ENCODE peak calls at places on chromosome 13, in eight cellular contexts. One of them, this sample, is unnamed.

GRCh38 chr13:46149272-46150133 is 32.5 kb downstream of the LCP1 start:
- DNase-seq in K562: no peak
- DNase-seq in keratinocyte: no peak
- DNase-seq in right atrium auricular region: no peak
- DNase-seq in HCT116: no peak
- DNase-seq in CD8-positive, alpha-beta T cell: no peak
- DNase-seq in heart left ventricle: no peak
- DNase-seq in OCI-LY7: no peak
- DNase-seq in this sample: no peak

GRCh38 chr13:76331948-76332712 is 554.1 kb downstream of the KCTD12 start:
- DNase-seq in right atrium auricular region: no peak
- DNase-seq in keratinocyte: no peak
- DNase-seq in heart left ventricle: no peak
- DNase-seq in HCT116: no peak
- DNase-seq in OCI-LY7: peak; percentile 52
- DNase-seq in K562: no peak
- DNase-seq in CD8-positive, alpha-beta T cell: no peak
- DNase-seq in this sample: no peak

GRCh38 chr13:99766641-99767045 is 204.9 kb downstream of the ZIC5 start:
- DNase-seq in keratinocyte: no peak
- DNase-seq in right atrium auricular region: no peak
- DNase-seq in OCI-LY7: no peak
- DNase-seq in CD8-positive, alpha-beta T cell: no peak
- DNase-seq in HCT116: no peak
- DNase-seq in K562: no peak
- DNase-seq in heart left ventricle: no peak
- DNase-seq in this sample: peak; percentile 11

GRCh38 chr13:25232937-25233515 is 54.3 kb downstream of the MTMR6 start:
- DNase-seq in OCI-LY7: peak; percentile 60
- DNase-seq in heart left ventricle: no peak
- DNase-seq in K562: peak; percentile 34
- DNase-seq in HCT116: peak; percentile 19
- DNase-seq in CD8-positive, alpha-beta T cell: no peak
- DNase-seq in right atrium auricular region: no peak
- DNase-seq in keratinocyte: no peak
- DNase-seq in this sample: no peak

GRCh38 chr13:26509491-26509890 is 48.0 kb upstream of the WASF3 start:
- DNase-seq in heart left ventricle: no peak
- DNase-seq in keratinocyte: no peak
- DNase-seq in OCI-LY7: no peak
- DNase-seq in CD8-positive, alpha-beta T cell: no peak
- DNase-seq in right atrium auricular region: no peak
- DNase-seq in HCT116: no peak
- DNase-seq in K562: no peak
- DNase-seq in this sample: no peak

GRCh38 chr13:110306960-110307696 is at the start of the genes COL4A1 and COL4A2:
- DNase-seq in CD8-positive, alpha-beta T cell: no peak
- DNase-seq in OCI-LY7: no peak
- DNase-seq in K562: no peak
- DNase-seq in HCT116: no peak
- DNase-seq in heart left ventricle: peak; percentile 87
- DNase-seq in right atrium auricular region: peak; percentile 76
- DNase-seq in keratinocyte: no peak
- DNase-seq in this sample: no peak

GRCh38 chr13:91546865-91547264 is 148.4 kb downstream of the GPC5 start:
- DNase-seq in heart left ventricle: no peak
- DNase-seq in K562: no peak
- DNase-seq in keratinocyte: no peak
- DNase-seq in OCI-LY7: no peak
- DNase-seq in CD8-positive, alpha-beta T cell: no peak
- DNase-seq in right atrium auricular region: no peak
- DNase-seq in HCT116: no peak
- DNase-seq in this sample: no peak

GRCh38 chr13:42474954-42475353 is 99.0 kb upstream of the TNFSF11 start:
- DNase-seq in HCT116: no peak
- DNase-seq in K562: no peak
- DNase-seq in right atrium auricular region: no peak
- DNase-seq in keratinocyte: no peak
- DNase-seq in OCI-LY7: no peak
- DNase-seq in CD8-positive, alpha-beta T cell: no peak
- DNase-seq in heart left ventricle: no peak
- DNase-seq in this sample: no peak

GRCh38 chr13:78147905-78148304 is 229.3 kb upstream of the EDNRB start:
- DNase-seq in heart left ventricle: no peak
- DNase-seq in keratinocyte: no peak
- DNase-seq in CD8-positive, alpha-beta T cell: no peak
- DNase-seq in HCT116: no peak
- DNase-seq in OCI-LY7: no peak
- DNase-seq in right atrium auricular region: no peak
- DNase-seq in K562: no peak
- DNase-seq in this sample: no peak

GRCh38 chr13:51823351-51823750 is 19.4 kb upstream of the DHRS12 start:
- DNase-seq in OCI-LY7: no peak
- DNase-seq in right atrium auricular region: no peak
- DNase-seq in K562: no peak
- DNase-seq in heart left ventricle: no peak
- DNase-seq in keratinocyte: no peak
- DNase-seq in HCT116: no peak
- DNase-seq in CD8-positive, alpha-beta T cell: no peak
- DNase-seq in this sample: no peak

GRCh38 chr13:97043302-97043701 is 49.0 kb upstream of the OXGR1 start:
- DNase-seq in right atrium auricular region: no peak
- DNase-seq in K562: no peak
- DNase-seq in HCT116: no peak
- DNase-seq in heart left ventricle: no peak
- DNase-seq in keratinocyte: no peak
- DNase-seq in OCI-LY7: no peak
- DNase-seq in CD8-positive, alpha-beta T cell: no peak
- DNase-seq in this sample: no peak

GRCh38 chr13:76976488-76976887 is 15.4 kb upstream of the CLN5 start:
- DNase-seq in OCI-LY7: no peak
- DNase-seq in CD8-positive, alpha-beta T cell: no peak
- DNase-seq in right atrium auricular region: no peak
- DNase-seq in keratinocyte: no peak
- DNase-seq in K562: no peak
- DNase-seq in HCT116: no peak
- DNase-seq in heart left ventricle: no peak
- DNase-seq in this sample: no peak

GRCh38 chr13:28820099-28821051 is at the start of gene MTUS2:
- DNase-seq in HCT116: no peak
- DNase-seq in right atrium auricular region: no peak
- DNase-seq in CD8-positive, alpha-beta T cell: no peak
- DNase-seq in K562: peak; percentile 31
- DNase-seq in OCI-LY7: no peak
- DNase-seq in keratinocyte: no peak
- DNase-seq in heart left ventricle: no peak
- DNase-seq in this sample: peak; percentile 28

GRCh38 chr13:74710006-74710405 is 575.8 kb upstream of the KLF12 start:
- DNase-seq in CD8-positive, alpha-beta T cell: no peak
- DNase-seq in OCI-LY7: no peak
- DNase-seq in HCT116: no peak
- DNase-seq in K562: no peak
- DNase-seq in right atrium auricular region: no peak
- DNase-seq in heart left ventricle: no peak
- DNase-seq in keratinocyte: no peak
- DNase-seq in this sample: no peak

GRCh38 chr13:70732611-70733010 is 624.4 kb upstream of the KLHL1 start:
- DNase-seq in heart left ventricle: no peak
- DNase-seq in HCT116: no peak
- DNase-seq in CD8-positive, alpha-beta T cell: no peak
- DNase-seq in K562: no peak
- DNase-seq in OCI-LY7: no peak
- DNase-seq in keratinocyte: no peak
- DNase-seq in right atrium auricular region: no peak
- DNase-seq in this sample: no peak

GRCh38 chr13:100182894-100183490 is 94.1 kb downstream of the PCCA start:
- DNase-seq in HCT116: no peak
- DNase-seq in right atrium auricular region: no peak
- DNase-seq in CD8-positive, alpha-beta T cell: no peak
- DNase-seq in K562: no peak
- DNase-seq in keratinocyte: no peak
- DNase-seq in OCI-LY7: no peak
- DNase-seq in heart left ventricle: no peak
- DNase-seq in this sample: no peak

GRCh38 chr13:19085876-19086275 is 95.7 kb downstream of the TUBA3C start:
- DNase-seq in HCT116: no peak
- DNase-seq in right atrium auricular region: no peak
- DNase-seq in keratinocyte: no peak
- DNase-seq in CD8-positive, alpha-beta T cell: no peak
- DNase-seq in K562: no peak
- DNase-seq in heart left ventricle: no peak
- DNase-seq in OCI-LY7: no peak
- DNase-seq in this sample: no peak
- H3K9me3 ChIP-seq in HCT116: peaks cover 25% of the 10 kb centered on the region
- H3K9me3 ChIP-seq in right atrium auricular region: no peaks in the 10 kb centered on the region
- H3K9me3 ChIP-seq in keratinocyte: peaks cover 19% of the 10 kb centered on the region
- H3K9me3 ChIP-seq in CD8-positive, alpha-beta T cell: no peaks in the 10 kb centered on the region
- H3K9me3 ChIP-seq in K562: no peaks in the 10 kb centered on the region
- H3K9me3 ChIP-seq in heart left ventricle: no peaks in the 10 kb centered on the region
- H3K9me3 ChIP-seq in OCI-LY7: no peaks in the 10 kb centered on the region
- H3K9me3 ChIP-seq in this sample: no peaks in the 10 kb centered on the region

GRCh38 chr13:41150058-41150457 is 17.5 kb upstream of the KBTBD6 start:
- DNase-seq in keratinocyte: no peak
- DNase-seq in heart left ventricle: no peak
- DNase-seq in K562: no peak
- DNase-seq in right atrium auricular region: no peak
- DNase-seq in CD8-positive, alpha-beta T cell: no peak
- DNase-seq in OCI-LY7: no peak
- DNase-seq in HCT116: no peak
- DNase-seq in this sample: no peak
- H3K9me3 ChIP-seq in keratinocyte: peaks cover 25% of the 10 kb centered on the region
- H3K9me3 ChIP-seq in heart left ventricle: no peaks in the 10 kb centered on the region
- H3K9me3 ChIP-seq in K562: peaks cover 17% of the 10 kb centered on the region
- H3K9me3 ChIP-seq in right atrium auricular region: no peaks in the 10 kb centered on the region
- H3K9me3 ChIP-seq in CD8-positive, alpha-beta T cell: peaks cover 32% of the 10 kb centered on the region
- H3K9me3 ChIP-seq in OCI-LY7: peaks cover 52% of the 10 kb centered on the region
- H3K9me3 ChIP-seq in HCT116: peaks cover 45% of the 10 kb centered on the region
- H3K9me3 ChIP-seq in this sample: peaks cover 39% of the 10 kb centered on the region

GRCh38 chr13:103000157-103000556 is 66.1 kb downstream of the SLC10A2 start:
- DNase-seq in CD8-positive, alpha-beta T cell: no peak
- DNase-seq in right atrium auricular region: no peak
- DNase-seq in keratinocyte: no peak
- DNase-seq in heart left ventricle: no peak
- DNase-seq in HCT116: no peak
- DNase-seq in K562: no peak
- DNase-seq in OCI-LY7: no peak
- DNase-seq in this sample: no peak
- H3K9me3 ChIP-seq in CD8-positive, alpha-beta T cell: no peaks in the 10 kb centered on the region
- H3K9me3 ChIP-seq in right atrium auricular region: no peaks in the 10 kb centered on the region
- H3K9me3 ChIP-seq in keratinocyte: no peaks in the 10 kb centered on the region
- H3K9me3 ChIP-seq in heart left ventricle: no peaks in the 10 kb centered on the region
- H3K9me3 ChIP-seq in HCT116: peaks cover 2% of the 10 kb centered on the region
- H3K9me3 ChIP-seq in K562: no peaks in the 10 kb centered on the region
- H3K9me3 ChIP-seq in OCI-LY7: peaks cover 3% of the 10 kb centered on the region
- H3K9me3 ChIP-seq in this sample: peaks cover 6% of the 10 kb centered on the region

GRCh38 chr13:58682616-58683015 is 1051.1 kb downstream of the PCDH17 start:
- DNase-seq in keratinocyte: no peak
- DNase-seq in right atrium auricular region: no peak
- DNase-seq in HCT116: no peak
- DNase-seq in CD8-positive, alpha-beta T cell: no peak
- DNase-seq in OCI-LY7: no peak
- DNase-seq in heart left ventricle: no peak
- DNase-seq in K562: no peak
- DNase-seq in this sample: no peak

DNA sequence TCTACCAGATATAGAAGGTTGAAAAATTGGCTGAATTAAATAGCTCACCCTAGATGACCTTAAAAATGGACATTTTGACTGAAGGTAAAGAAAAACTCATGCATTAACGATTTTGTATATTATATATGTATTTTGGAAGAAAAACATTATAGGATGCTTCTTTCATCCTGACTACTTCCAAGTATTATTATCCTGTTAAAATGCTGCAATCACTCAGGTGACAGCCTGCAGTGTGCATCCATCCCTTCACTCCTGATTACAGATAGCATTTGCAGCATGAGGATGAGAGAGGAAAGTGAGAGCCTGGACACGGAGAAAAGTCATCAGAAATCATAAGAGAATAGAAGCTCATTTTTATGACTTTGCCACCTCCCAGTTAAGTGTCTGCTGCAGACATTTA is 1055.6 kb downstream of the PCDH17 start:
- DNase-seq in K562: no peak
- DNase-seq in CD8-positive, alpha-beta T cell: no peak
- DNase-seq in OCI-LY7: no peak
- DNase-seq in HCT116: no peak
- DNase-seq in keratinocyte: no peak
- DNase-seq in heart left ventricle: no peak
- DNase-seq in right atrium auricular region: no peak
- DNase-seq in this sample: no peak
- H3K9me3 ChIP-seq in K562: no peaks in the 10 kb centered on the region
- H3K9me3 ChIP-seq in CD8-positive, alpha-beta T cell: no peaks in the 10 kb centered on the region
- H3K9me3 ChIP-seq in OCI-LY7: no peaks in the 10 kb centered on the region
- H3K9me3 ChIP-seq in HCT116: peaks cover 25% of the 10 kb centered on the region
- H3K9me3 ChIP-seq in keratinocyte: peaks cover 2% of the 10 kb centered on the region
- H3K9me3 ChIP-seq in heart left ventricle: no peaks in the 10 kb centered on the region
- H3K9me3 ChIP-seq in right atrium auricular region: no peaks in the 10 kb centered on the region
- H3K9me3 ChIP-seq in this sample: no peaks in the 10 kb centered on the region

GRCh38 chr13:95713651-95714050 is 36.7 kb downstream of the DNAJC3 start:
- DNase-seq in K562: no peak
- DNase-seq in heart left ventricle: no peak
- DNase-seq in OCI-LY7: no peak
- DNase-seq in right atrium auricular region: no peak
- DNase-seq in CD8-positive, alpha-beta T cell: no peak
- DNase-seq in keratinocyte: no peak
- DNase-seq in HCT116: no peak
- DNase-seq in this sample: no peak
- H3K9me3 ChIP-seq in K562: no peaks in the 10 kb centered on the region
- H3K9me3 ChIP-seq in heart left ventricle: no peaks in the 10 kb centered on the region
- H3K9me3 ChIP-seq in OCI-LY7: no peaks in the 10 kb centered on the region
- H3K9me3 ChIP-seq in right atrium auricular region: no peaks in the 10 kb centered on the region
- H3K9me3 ChIP-seq in CD8-positive, alpha-beta T cell: no peaks in the 10 kb centered on the region
- H3K9me3 ChIP-seq in keratinocyte: no peaks in the 10 kb centered on the region
- H3K9me3 ChIP-seq in HCT116: no peaks in the 10 kb centered on the region
- H3K9me3 ChIP-seq in this sample: peaks cover 10% of the 10 kb centered on the region